ENCODE peak calls at places on chromosomes 1 and 21, in four cellular contexts. One of them, this sample, is unnamed.

GRCh38 chr1:35557118-35557610 is at the start of gene KIAA0319L:
- DNase-seq in endothelial cell of umbilical vein: no peak
- DNase-seq in neural progenitor cell: peak; percentile 90
- DNase-seq in IMR-90: peak; percentile 37
- DNase-seq in this sample: no peak

GRCh38 chr21:19510653-19511052 is 1107.1 kb upstream of the TMPRSS15 start:
- DNase-seq in neural progenitor cell: no peak
- DNase-seq in endothelial cell of umbilical vein: no peak
- DNase-seq in IMR-90: no peak
- DNase-seq in this sample: no peak

GRCh38 chr1:169574336-169574735 is 11.9 kb downstream of the F5 start:
- DNase-seq in neural progenitor cell: no peak
- DNase-seq in endothelial cell of umbilical vein: peak; percentile 17
- DNase-seq in IMR-90: no peak
- DNase-seq in this sample: no peak

GRCh38 chr1:37274896-37275631 is 199.3 kb upstream of the ZC3H12A start:
- DNase-seq in endothelial cell of umbilical vein: no peak
- DNase-seq in neural progenitor cell: peak; percentile 26
- DNase-seq in IMR-90: no peak
- DNase-seq in this sample: no peak

GRCh38 chr1:24984300-24984699 is 54.2 kb upstream of the RUNX3 start:
- DNase-seq in IMR-90: no peak
- DNase-seq in endothelial cell of umbilical vein: no peak
- DNase-seq in neural progenitor cell: no peak
- DNase-seq in this sample: no peak

GRCh38 chr1:228955691-228956090 is 220.4 kb downstream of the RHOU start:
- DNase-seq in IMR-90: peak; percentile 70
- DNase-seq in neural progenitor cell: no peak
- DNase-seq in endothelial cell of umbilical vein: no peak
- DNase-seq in this sample: no peak

GRCh38 chr1:192810253-192810880 is 1.5 kb downstream of the RGS2 start:
- DNase-seq in IMR-90: peak; percentile 82
- DNase-seq in neural progenitor cell: peak; percentile 84
- DNase-seq in endothelial cell of umbilical vein: peak; percentile 47
- DNase-seq in this sample: no peak

GRCh38 chr1:2314297-2314802 is 77.0 kb downstream of the MORN1 start:
- DNase-seq in IMR-90: peak; percentile 36
- DNase-seq in neural progenitor cell: peak; percentile 93
- DNase-seq in endothelial cell of umbilical vein: no peak
- DNase-seq in this sample: peak; percentile 15

GRCh38 chr21:34182436-34182835 is 109.1 kb downstream of the MRPS6 start:
- DNase-seq in neural progenitor cell: no peak
- DNase-seq in endothelial cell of umbilical vein: no peak
- DNase-seq in IMR-90: no peak
- DNase-seq in this sample: no peak

GRCh38 chr21:17462276-17462981 is 50.4 kb upstream of the CXADR start:
- DNase-seq in IMR-90: peak; percentile 42
- DNase-seq in neural progenitor cell: no peak
- DNase-seq in endothelial cell of umbilical vein: peak; percentile 60
- DNase-seq in this sample: no peak

GRCh38 chr1:239633432-239633831 is 247.1 kb downstream of the CHRM3 start:
- DNase-seq in IMR-90: no peak
- DNase-seq in endothelial cell of umbilical vein: no peak
- DNase-seq in neural progenitor cell: no peak
- DNase-seq in this sample: no peak

GRCh38 chr1:110673805-110674336 is 869 bp downstream of the KCNA3 start:
- DNase-seq in endothelial cell of umbilical vein: no peak
- DNase-seq in IMR-90: no peak
- DNase-seq in neural progenitor cell: no peak
- DNase-seq in this sample: no peak

GRCh38 chr1:81799939-81800740 is 594 bp upstream of the ADGRL2 start:
- DNase-seq in IMR-90: peak; percentile 66
- DNase-seq in endothelial cell of umbilical vein: peak; percentile 63
- DNase-seq in neural progenitor cell: peak; percentile 94
- DNase-seq in this sample: no peak

GRCh38 chr1:244603498-244603897 is 49.4 kb upstream of the DESI2 start:
- DNase-seq in IMR-90: peak; percentile 58
- DNase-seq in endothelial cell of umbilical vein: peak; percentile 36
- DNase-seq in neural progenitor cell: peak; percentile 39
- DNase-seq in this sample: no peak

GRCh38 chr21:14591882-14592281 is 45.8 kb upstream of the SAMSN1 start:
- DNase-seq in neural progenitor cell: no peak
- DNase-seq in endothelial cell of umbilical vein: peak; percentile 58
- DNase-seq in IMR-90: no peak
- DNase-seq in this sample: no peak

GRCh38 chr1:101959456-101959855 is 37.3 kb downstream of the OLFM3 start:
- DNase-seq in endothelial cell of umbilical vein: no peak
- DNase-seq in neural progenitor cell: no peak
- DNase-seq in IMR-90: no peak
- DNase-seq in this sample: no peak

GRCh38 chr1:46749921-46750404 is 31.0 kb upstream of the EFCAB14 start:
- DNase-seq in neural progenitor cell: no peak
- DNase-seq in endothelial cell of umbilical vein: no peak
- DNase-seq in IMR-90: no peak
- DNase-seq in this sample: no peak

GRCh38 chr1:169180167-169180566 is 73.7 kb downstream of the ATP1B1 start:
- DNase-seq in neural progenitor cell: no peak
- DNase-seq in endothelial cell of umbilical vein: no peak
- DNase-seq in IMR-90: no peak
- DNase-seq in this sample: no peak

GRCh38 chr1:243549108-243549507 is 293.3 kb downstream of the SDCCAG8 start:
- DNase-seq in endothelial cell of umbilical vein: no peak
- DNase-seq in IMR-90: peak; percentile 80
- DNase-seq in neural progenitor cell: no peak
- DNase-seq in this sample: no peak

GRCh38 chr1:167454304-167454928 is 63.9 kb downstream of the CD247 start:
- DNase-seq in IMR-90: no peak
- DNase-seq in neural progenitor cell: no peak
- DNase-seq in endothelial cell of umbilical vein: peak; percentile 9
- DNase-seq in this sample: no peak

GRCh38 chr1:20632386-20632785 is 872 bp upstream of the PINK1 start:
- DNase-seq in endothelial cell of umbilical vein: no peak
- DNase-seq in IMR-90: no peak
- DNase-seq in neural progenitor cell: no peak
- DNase-seq in this sample: no peak

GRCh38 chr1:229273507-229274232 is 2.8 kb downstream of the RAB4A start:
- DNase-seq in endothelial cell of umbilical vein: peak; percentile 33
- DNase-seq in IMR-90: no peak
- DNase-seq in neural progenitor cell: no peak
- DNase-seq in this sample: no peak

GRCh38 chr1:201122321-201123017 is 4.5 kb downstream of the ASCL5 start:
- DNase-seq in endothelial cell of umbilical vein: no peak
- DNase-seq in IMR-90: no peak
- DNase-seq in neural progenitor cell: no peak
- DNase-seq in this sample: no peak

GRCh38 chr1:76302711-76303347 is 228.3 kb downstream of the ST6GALNAC3 start:
- DNase-seq in neural progenitor cell: peak; percentile 21
- DNase-seq in endothelial cell of umbilical vein: no peak
- DNase-seq in IMR-90: peak; percentile 1
- DNase-seq in this sample: no peak

GRCh38 chr1:201769966-201770365 is 59.0 kb upstream of the IPO9 start:
- DNase-seq in neural progenitor cell: no peak
- DNase-seq in IMR-90: peak; percentile 81
- DNase-seq in endothelial cell of umbilical vein: peak; percentile 70
- DNase-seq in this sample: no peak

GRCh38 chr1:89905391-89906058 is 84.7 kb downstream of the LRRC8D start:
- DNase-seq in endothelial cell of umbilical vein: no peak
- DNase-seq in IMR-90: peak; percentile 33
- DNase-seq in neural progenitor cell: peak; percentile 19
- DNase-seq in this sample: no peak

DNA sequence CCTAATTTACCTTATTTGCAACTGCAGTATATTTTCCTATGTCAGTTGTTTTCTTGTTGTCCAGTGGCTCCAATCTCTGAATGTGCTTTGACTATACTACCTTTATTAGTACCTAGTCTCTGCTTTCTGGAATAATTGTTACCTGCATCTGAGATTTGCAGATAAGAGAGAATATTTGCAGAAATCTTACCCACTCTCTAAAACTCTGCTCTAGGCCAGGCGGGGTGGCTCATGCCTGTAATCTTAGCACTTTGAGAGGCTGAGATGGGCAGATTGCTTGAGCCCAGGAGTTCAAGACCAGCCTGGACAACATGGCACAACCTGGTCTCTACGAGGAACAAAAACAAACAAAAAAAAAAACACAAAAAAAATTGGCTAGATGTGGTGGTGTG is 2.0 kb upstream of the SYDE2 start:
- DNase-seq in endothelial cell of umbilical vein: no peak
- DNase-seq in neural progenitor cell: no peak
- DNase-seq in IMR-90: no peak
- DNase-seq in this sample: no peak
- H3K4me2 ChIP-seq in endothelial cell of umbilical vein: no peak overlapping the region
- H3K4me2 ChIP-seq in neural progenitor cell: peak overlapping the region; percentile 93
- H3K4me2 ChIP-seq in IMR-90: no peak overlapping the region
- H3K4me2 ChIP-seq in this sample: no peak overlapping the region

DNA sequence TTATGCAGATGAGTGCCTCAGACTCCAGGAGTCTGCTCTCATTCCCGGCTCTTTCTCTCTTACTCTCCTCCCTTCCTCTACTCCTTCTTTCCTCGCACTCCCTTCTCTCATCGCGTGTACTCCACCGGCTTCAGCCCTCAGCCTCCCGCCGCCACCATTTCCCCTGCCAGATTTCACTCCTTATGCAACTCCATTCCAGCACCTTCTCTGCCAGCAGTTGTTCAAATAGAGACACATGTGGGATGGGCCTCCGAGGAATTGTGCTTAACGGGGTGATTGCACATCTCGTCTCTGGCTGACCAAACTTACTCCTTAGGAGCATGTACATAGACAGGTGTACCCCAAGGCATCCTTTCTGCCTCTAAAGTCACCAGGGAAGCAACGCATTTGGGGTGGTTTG is 2.1 kb downstream of the CNTN2 start:
- DNase-seq in endothelial cell of umbilical vein: no peak
- DNase-seq in IMR-90: no peak
- DNase-seq in neural progenitor cell: no peak
- DNase-seq in this sample: no peak
- H3K27me3 ChIP-seq in endothelial cell of umbilical vein: peaks cover 37% of the 10 kb centered on the region
- H3K27me3 ChIP-seq in IMR-90: peaks cover 72% of the 10 kb centered on the region
- H3K27me3 ChIP-seq in neural progenitor cell: peaks cover 33% of the 10 kb centered on the region
- H3K27me3 ChIP-seq in this sample: peaks cover 74% of the 10 kb centered on the region

GRCh38 chr1:17440827-17441168 is 1.3 kb upstream of the RCC2 start:
- DNase-seq in endothelial cell of umbilical vein: no peak
- DNase-seq in neural progenitor cell: no peak
- DNase-seq in IMR-90: no peak
- DNase-seq in this sample: no peak
- H3K4me3 ChIP-seq in endothelial cell of umbilical vein: no peak overlapping the region
- H3K4me3 ChIP-seq in neural progenitor cell: peak overlapping the region; percentile 100
- H3K4me3 ChIP-seq in IMR-90: no peak overlapping the region
- H3K4me3 ChIP-seq in this sample: peak overlapping the region; percentile 99

DNA sequence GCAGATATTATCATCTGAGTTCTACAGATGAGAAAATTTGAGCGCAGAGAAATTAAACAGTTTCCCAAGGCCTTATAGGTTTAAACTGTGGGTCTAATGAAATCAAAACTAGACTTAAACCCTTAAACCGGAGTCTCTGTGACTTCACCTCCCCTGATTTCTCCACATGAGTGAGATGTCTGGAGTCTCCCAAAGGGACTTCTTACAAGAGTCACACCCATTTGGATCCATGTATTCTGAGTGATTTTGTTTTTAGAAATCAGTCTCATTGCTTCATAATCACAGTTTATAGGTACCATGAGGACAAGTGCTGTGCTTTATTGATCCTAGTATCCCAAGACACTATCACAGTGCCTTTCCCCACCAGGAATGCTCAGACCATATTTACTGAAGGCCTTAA is 206.0 kb upstream of the JUN start:
- DNase-seq in IMR-90: no peak
- DNase-seq in neural progenitor cell: no peak
- DNase-seq in endothelial cell of umbilical vein: no peak
- DNase-seq in this sample: no peak
- H3K4me2 ChIP-seq in IMR-90: no peak overlapping the region
- H3K4me2 ChIP-seq in neural progenitor cell: no peak overlapping the region
- H3K4me2 ChIP-seq in endothelial cell of umbilical vein: no peak overlapping the region
- H3K4me2 ChIP-seq in this sample: no peak overlapping the region

GRCh38 chr1:205028954-205029353 is 14.1 kb upstream of the CNTN2 start:
- DNase-seq in neural progenitor cell: peak; percentile 38
- DNase-seq in endothelial cell of umbilical vein: no peak
- DNase-seq in IMR-90: no peak
- DNase-seq in this sample: no peak

GRCh38 chr1:205030916-205031315 is 12.1 kb upstream of the CNTN2 start:
- DNase-seq in neural progenitor cell: peak; percentile 76
- DNase-seq in endothelial cell of umbilical vein: no peak
- DNase-seq in IMR-90: no peak
- DNase-seq in this sample: no peak

GRCh38 chr1:205037539-205037938 is 5.5 kb upstream of the CNTN2 start:
- DNase-seq in neural progenitor cell: no peak
- DNase-seq in endothelial cell of umbilical vein: no peak
- DNase-seq in IMR-90: no peak
- DNase-seq in this sample: no peak

GRCh38 chr1:205038132-205038786 is 4.8 kb upstream of the CNTN2 start:
- DNase-seq in neural progenitor cell: no peak
- DNase-seq in IMR-90: no peak
- DNase-seq in endothelial cell of umbilical vein: no peak
- DNase-seq in this sample: no peak

DNA sequence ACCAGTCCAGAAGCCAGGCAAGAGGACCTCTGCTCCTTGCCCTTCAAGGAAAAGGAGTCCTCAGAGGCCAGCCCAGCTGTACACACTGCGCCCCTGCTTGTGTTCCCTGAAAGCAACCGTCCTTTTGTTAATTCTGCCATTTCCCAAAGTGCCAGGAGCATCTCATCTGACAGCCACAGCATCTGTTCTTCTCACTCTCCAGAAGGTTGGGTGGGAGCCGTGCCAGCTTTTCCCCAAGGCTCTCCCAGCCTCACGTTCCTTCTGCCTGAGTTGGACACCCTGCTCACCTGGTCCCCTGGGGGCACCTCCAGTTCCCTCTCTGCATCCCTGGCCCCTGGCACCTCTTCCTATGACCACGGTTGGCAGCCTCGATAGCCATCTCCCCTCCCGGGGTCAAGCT is 10.5 kb upstream of the CNTN2 start:
- DNase-seq in endothelial cell of umbilical vein: no peak
- DNase-seq in neural progenitor cell: no peak
- DNase-seq in IMR-90: no peak
- DNase-seq in this sample: no peak
- H3K27me3 ChIP-seq in endothelial cell of umbilical vein: peaks cover 15% of the 10 kb centered on the region
- H3K27me3 ChIP-seq in neural progenitor cell: no peaks in the 10 kb centered on the region
- H3K27me3 ChIP-seq in IMR-90: peaks cover 40% of the 10 kb centered on the region
- H3K27me3 ChIP-seq in this sample: peaks cover 34% of the 10 kb centered on the region

GRCh38 chr1:39631361-39632331 is 7.8 kb downstream of the HEYL start:
- DNase-seq in endothelial cell of umbilical vein: no peak
- DNase-seq in neural progenitor cell: no peak
- DNase-seq in IMR-90: no peak
- DNase-seq in this sample: no peak
- H3K4me3 ChIP-seq in endothelial cell of umbilical vein: no peak overlapping the region
- H3K4me3 ChIP-seq in neural progenitor cell: no peak overlapping the region
- H3K4me3 ChIP-seq in IMR-90: no peak overlapping the region
- H3K4me3 ChIP-seq in this sample: no peak overlapping the region